ENCODE peak calls at places on chromosomes 5 and 9, in six cellular contexts. One of them, this sample, is unnamed.

GRCh38 chr9:122394265-122395242 is 23.7 kb downstream of the PTGS1 start:
- DNase-seq in progenitor cell of endocrine pancreas: no peak
- DNase-seq in K562: no peak
- DNase-seq in psoas muscle: peak
- DNase-seq in WTC11: no peak
- DNase-seq in colonic mucosa: peak
- DNase-seq in this sample: no peak

GRCh38 chr9:137975936-137976565 is 98.5 kb downstream of the CACNA1B start:
- DNase-seq in progenitor cell of endocrine pancreas: no peak
- DNase-seq in K562: no peak
- DNase-seq in psoas muscle: no peak
- DNase-seq in WTC11: no peak
- DNase-seq in colonic mucosa: no peak
- DNase-seq in this sample: no peak

GRCh38 chr9:79695531-79696218 is 123.9 kb downstream of the TLE4 start:
- DNase-seq in progenitor cell of endocrine pancreas: no peak
- DNase-seq in K562: no peak
- DNase-seq in psoas muscle: no peak
- DNase-seq in WTC11: no peak
- DNase-seq in colonic mucosa: no peak
- DNase-seq in this sample: no peak

GRCh38 chr5:93583799-93584530 is 943 bp downstream of the NR2F1 start:
- DNase-seq in progenitor cell of endocrine pancreas: peak
- DNase-seq in K562: peak
- DNase-seq in psoas muscle: peak
- DNase-seq in WTC11: peak
- DNase-seq in colonic mucosa: no peak
- DNase-seq in this sample: peak

GRCh38 chr5:15885156-15885555 is 294.4 kb downstream of the MARCHF11 start:
- DNase-seq in progenitor cell of endocrine pancreas: no peak
- DNase-seq in K562: no peak
- DNase-seq in psoas muscle: no peak
- DNase-seq in WTC11: no peak
- DNase-seq in colonic mucosa: no peak
- DNase-seq in this sample: no peak

GRCh38 chr9:117732494-117732893 is 28.3 kb downstream of the TLR4 start:
- DNase-seq in progenitor cell of endocrine pancreas: no peak
- DNase-seq in K562: no peak
- DNase-seq in psoas muscle: no peak
- DNase-seq in WTC11: no peak
- DNase-seq in colonic mucosa: no peak
- DNase-seq in this sample: no peak

GRCh38 chr5:88823201-88823600 is 59.8 kb downstream of the MEF2C start:
- DNase-seq in progenitor cell of endocrine pancreas: no peak
- DNase-seq in K562: no peak
- DNase-seq in psoas muscle: no peak
- DNase-seq in WTC11: no peak
- DNase-seq in colonic mucosa: no peak
- DNase-seq in this sample: no peak

GRCh38 chr5:143495823-143496275 is 92.4 kb upstream of the NR3C1 start:
- DNase-seq in progenitor cell of endocrine pancreas: no peak
- DNase-seq in K562: no peak
- DNase-seq in psoas muscle: no peak
- DNase-seq in WTC11: no peak
- DNase-seq in colonic mucosa: no peak
- DNase-seq in this sample: no peak

GRCh38 chr9:116786737-116787136 is 99.6 kb downstream of the TRIM32 start:
- DNase-seq in progenitor cell of endocrine pancreas: no peak
- DNase-seq in K562: no peak
- DNase-seq in psoas muscle: no peak
- DNase-seq in WTC11: no peak
- DNase-seq in colonic mucosa: no peak
- DNase-seq in this sample: no peak

GRCh38 chr5:65508978-65509377 is 27.3 kb upstream of the ADAMTS6 start:
- DNase-seq in progenitor cell of endocrine pancreas: no peak
- DNase-seq in K562: no peak
- DNase-seq in psoas muscle: no peak
- DNase-seq in WTC11: no peak
- DNase-seq in colonic mucosa: no peak
- DNase-seq in this sample: no peak

GRCh38 chr5:111764019-111764418 is 7.0 kb upstream of the NREP start:
- DNase-seq in progenitor cell of endocrine pancreas: no peak
- DNase-seq in K562: no peak
- DNase-seq in psoas muscle: no peak
- DNase-seq in WTC11: no peak
- DNase-seq in colonic mucosa: no peak
- DNase-seq in this sample: no peak

GRCh38 chr9:715743-716400 is 125.6 kb upstream of the DMRT1 start:
- DNase-seq in progenitor cell of endocrine pancreas: no peak
- DNase-seq in K562: no peak
- DNase-seq in psoas muscle: no peak
- DNase-seq in WTC11: no peak
- DNase-seq in colonic mucosa: no peak
- DNase-seq in this sample: no peak

DNA sequence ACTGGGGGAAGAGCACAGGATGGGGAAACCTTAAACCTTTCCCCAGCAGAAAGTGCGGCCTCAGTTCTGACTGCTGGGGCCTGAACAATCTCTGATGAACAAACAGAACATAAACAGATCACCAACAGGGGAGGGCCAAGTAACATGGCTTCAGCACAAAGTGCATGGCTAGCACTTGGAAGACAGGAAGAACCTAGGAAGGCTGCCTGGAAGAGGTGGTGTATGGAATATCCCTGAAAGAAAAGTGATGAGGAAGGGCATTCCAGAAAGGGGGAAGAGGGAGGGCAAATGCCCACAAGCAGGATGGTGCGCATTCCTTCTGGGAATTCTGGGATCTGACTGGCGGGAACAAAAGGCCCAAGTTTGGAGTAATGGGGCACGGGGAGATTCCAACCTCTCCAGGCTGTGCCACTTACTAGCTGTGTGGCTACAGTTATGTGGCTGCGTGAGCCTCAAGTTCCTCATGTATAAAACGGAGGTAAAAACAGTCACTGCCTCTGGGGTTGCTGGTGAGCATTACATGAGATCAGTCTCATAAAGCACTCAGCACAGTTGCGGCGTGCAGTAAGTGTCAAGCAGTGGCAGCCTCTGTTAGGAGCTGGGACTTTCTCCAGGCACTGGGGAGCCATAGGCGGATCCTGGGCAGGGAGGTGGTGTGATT is 1.6 kb downstream of the PDGFRB start:
- DNase-seq in progenitor cell of endocrine pancreas: no peak
- DNase-seq in K562: no peak
- DNase-seq in psoas muscle: no peak
- DNase-seq in WTC11: no peak
- DNase-seq in colonic mucosa: no peak
- DNase-seq in this sample: no peak
- TF ChIP-seq CTCF in progenitor cell of endocrine pancreas: no peak
- TF ChIP-seq CTCF in K562: no peak
- TF ChIP-seq CTCF in psoas muscle: no peak
- TF ChIP-seq CTCF in WTC11: no peak
- TF ChIP-seq CTCF in colonic mucosa: no peak
- TF ChIP-seq CTCF in this sample: no peak

GRCh38 chr9:36911037-36911436 is 123.0 kb downstream of the PAX5 start:
- DNase-seq in progenitor cell of endocrine pancreas: no peak
- DNase-seq in K562: no peak
- DNase-seq in psoas muscle: no peak
- DNase-seq in WTC11: no peak
- DNase-seq in colonic mucosa: no peak
- DNase-seq in this sample: no peak

GRCh38 chr9:36911601-36912412 is 122.3 kb downstream of the PAX5 start:
- DNase-seq in progenitor cell of endocrine pancreas: no peak
- DNase-seq in K562: no peak
- DNase-seq in psoas muscle: no peak
- DNase-seq in WTC11: no peak
- DNase-seq in colonic mucosa: no peak
- DNase-seq in this sample: no peak

GRCh38 chr9:36914212-36914577 is 119.9 kb downstream of the PAX5 start:
- DNase-seq in progenitor cell of endocrine pancreas: no peak
- DNase-seq in K562: no peak
- DNase-seq in psoas muscle: no peak
- DNase-seq in WTC11: no peak
- DNase-seq in colonic mucosa: no peak
- DNase-seq in this sample: no peak

GRCh38 chr9:36912620-36913019 is 121.4 kb downstream of the PAX5 start:
- DNase-seq in progenitor cell of endocrine pancreas: no peak
- DNase-seq in K562: no peak
- DNase-seq in psoas muscle: no peak
- DNase-seq in WTC11: no peak
- DNase-seq in colonic mucosa: no peak
- DNase-seq in this sample: no peak

GRCh38 chr9:36913393-36914211 is 120.5 kb downstream of the PAX5 start:
- DNase-seq in progenitor cell of endocrine pancreas: no peak
- DNase-seq in K562: no peak
- DNase-seq in psoas muscle: no peak
- DNase-seq in WTC11: peak
- DNase-seq in colonic mucosa: no peak
- DNase-seq in this sample: no peak
- TF ChIP-seq CTCF in progenitor cell of endocrine pancreas: peak
- TF ChIP-seq CTCF in K562: no peak
- TF ChIP-seq CTCF in psoas muscle: no peak
- TF ChIP-seq CTCF in WTC11: no peak
- TF ChIP-seq CTCF in colonic mucosa: no peak
- TF ChIP-seq CTCF in this sample: no peak

GRCh38 chr5:141330299-141331080 is at the start of gene PCDHGA1:
- DNase-seq in progenitor cell of endocrine pancreas: no peak
- DNase-seq in K562: peak
- DNase-seq in psoas muscle: no peak
- DNase-seq in WTC11: peak
- DNase-seq in colonic mucosa: no peak
- DNase-seq in this sample: peak
- TF ChIP-seq CTCF in progenitor cell of endocrine pancreas: no peak
- TF ChIP-seq CTCF in K562: peak
- TF ChIP-seq CTCF in psoas muscle: peak
- TF ChIP-seq CTCF in WTC11: peak
- TF ChIP-seq CTCF in colonic mucosa: no peak
- TF ChIP-seq CTCF in this sample: peak

DNA sequence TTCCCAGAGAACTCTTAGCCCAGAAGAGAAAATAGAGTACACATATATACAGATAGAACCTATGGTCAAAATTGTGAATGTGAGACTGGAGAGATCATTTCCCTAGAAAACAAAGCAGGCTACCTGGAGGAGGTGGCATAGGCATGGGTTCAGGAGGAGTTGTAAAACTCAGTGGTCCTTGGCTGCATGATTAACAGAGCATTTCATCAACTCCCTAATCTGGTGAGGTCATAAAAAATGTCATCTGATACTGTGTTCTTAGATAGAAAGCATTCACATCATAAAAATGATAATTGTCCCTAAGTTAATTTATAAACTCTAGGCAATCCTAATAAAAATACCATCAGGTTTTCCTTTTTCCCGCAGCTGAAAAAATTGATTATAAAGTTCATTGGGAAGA is 60.7 kb upstream of the GALNT10 start:
- DNase-seq in progenitor cell of endocrine pancreas: no peak
- DNase-seq in K562: no peak
- DNase-seq in psoas muscle: no peak
- DNase-seq in WTC11: no peak
- DNase-seq in colonic mucosa: no peak
- DNase-seq in this sample: no peak
- TF ChIP-seq CTCF in progenitor cell of endocrine pancreas: no peak
- TF ChIP-seq CTCF in K562: no peak
- TF ChIP-seq CTCF in psoas muscle: no peak
- TF ChIP-seq CTCF in WTC11: no peak
- TF ChIP-seq CTCF in colonic mucosa: no peak
- TF ChIP-seq CTCF in this sample: no peak

GRCh38 chr9:3331801-3332200 is 194.0 kb downstream of the RFX3 start:
- DNase-seq in progenitor cell of endocrine pancreas: no peak
- DNase-seq in K562: peak
- DNase-seq in psoas muscle: no peak
- DNase-seq in WTC11: peak
- DNase-seq in colonic mucosa: no peak
- DNase-seq in this sample: no peak
- TF ChIP-seq CTCF in progenitor cell of endocrine pancreas: peak
- TF ChIP-seq CTCF in K562: peak
- TF ChIP-seq CTCF in psoas muscle: no peak
- TF ChIP-seq CTCF in WTC11: no peak
- TF ChIP-seq CTCF in colonic mucosa: peak
- TF ChIP-seq CTCF in this sample: no peak

GRCh38 chr9:19493174-19493811 is 84.5 kb downstream of the ACER2 start:
- DNase-seq in progenitor cell of endocrine pancreas: peak
- DNase-seq in K562: peak
- DNase-seq in psoas muscle: peak
- DNase-seq in WTC11: peak
- DNase-seq in colonic mucosa: peak
- DNase-seq in this sample: peak

GRCh38 chr9:19496321-19496720 is 87.5 kb downstream of the ACER2 start:
- DNase-seq in progenitor cell of endocrine pancreas: no peak
- DNase-seq in K562: no peak
- DNase-seq in psoas muscle: no peak
- DNase-seq in WTC11: no peak
- DNase-seq in colonic mucosa: no peak
- DNase-seq in this sample: no peak

GRCh38 chr9:19495186-19496028 is 86.6 kb downstream of the ACER2 start:
- DNase-seq in progenitor cell of endocrine pancreas: no peak
- DNase-seq in K562: no peak
- DNase-seq in psoas muscle: no peak
- DNase-seq in WTC11: peak
- DNase-seq in colonic mucosa: no peak
- DNase-seq in this sample: no peak

GRCh38 chr9:19492775-19493173 is 84.0 kb downstream of the ACER2 start:
- DNase-seq in progenitor cell of endocrine pancreas: no peak
- DNase-seq in K562: no peak
- DNase-seq in psoas muscle: no peak
- DNase-seq in WTC11: no peak
- DNase-seq in colonic mucosa: no peak
- DNase-seq in this sample: no peak

GRCh38 chr9:19493845-19494244 is 85.0 kb downstream of the ACER2 start:
- DNase-seq in progenitor cell of endocrine pancreas: no peak
- DNase-seq in K562: no peak
- DNase-seq in psoas muscle: no peak
- DNase-seq in WTC11: no peak
- DNase-seq in colonic mucosa: no peak
- DNase-seq in this sample: no peak
- TF ChIP-seq CTCF in progenitor cell of endocrine pancreas: no peak
- TF ChIP-seq CTCF in K562: no peak
- TF ChIP-seq CTCF in psoas muscle: no peak
- TF ChIP-seq CTCF in WTC11: no peak
- TF ChIP-seq CTCF in colonic mucosa: no peak
- TF ChIP-seq CTCF in this sample: no peak

This sample was measured in endothelial cell.